ENCODE peak calls at places on chromosomes 4 and X, in nine cellular contexts. Z is activated CD4-positive, CD25-positive, alpha-beta regulatory T cell; S is central memory CD4-positive, alpha-beta T cell; H is activated T-helper 1 cell treated with Interleukin-2 at 50 U/mL for 16 hours; R is COLO829; L is NK-92 treated with Interleukin-12 subunit alpha and Interleukin-12 subunit beta, amount 100 ng/mL, for 24 hours; M is posterior cingulate gyrus; J is kidney tubule cell; K is foreskin fibroblast. A is an unnamed sample.

GRCh38 chr4:77418333-77418732 is 187.3 kb upstream of the CXCL13 start:
- DNase-seq in Z (no peak), S (no peak), H (no peak), R (peak; percentile 60), L (no peak), M (no peak), J (peak; percentile 48), K (no peak), A (no peak)

GRCh38 chr4:24321151-24321550 is 263.2 kb downstream of the DHX15 start:
- DNase-seq in Z (no peak), S (no peak), H (no peak), R (no peak), L (no peak), M (no peak), J (no peak), K (no peak), A (no peak)

GRCh38 chr4:152727784-152728183 is 48.0 kb upstream of the TMEM154 start:
- DNase-seq in Z (no peak), S (no peak), H (no peak), R (no peak), L (no peak), M (no peak), J (no peak), K (no peak), A (no peak)

GRCh38 chr4:4865705-4866123 is 6.2 kb downstream of the MSX1 start:
- DNase-seq in Z (no peak), S (no peak), H (no peak), R (no peak), L (no peak), M (no peak), J (no peak), K (no peak), A (no peak)

GRCh38 chr4:130073145-130073790 is 977.3 kb downstream of the C4orf33 start:
- DNase-seq in Z (no peak), S (no peak), H (no peak), R (no peak), L (no peak), M (no peak), J (no peak), K (no peak), A (no peak)

GRCh38 chr4:42568610-42569207 is 88.2 kb downstream of the ATP8A1 start:
- DNase-seq in Z (peak; percentile 31), S (peak; percentile 40), H (no peak), R (peak; percentile 4), L (peak; percentile 6), M (peak; percentile 70), J (peak; percentile 77), K (peak; percentile 22), A (peak; percentile 45)

GRCh38 chr4:40608628-40609027 is 21.0 kb downstream of the RBM47 start:
- DNase-seq in Z (no peak), S (no peak), H (no peak), R (no peak), L (no peak), M (no peak), J (no peak), K (no peak), A (no peak)

GRCh38 chrX:154544885-154545284 is 1.8 kb downstream of the G6PD start:
- DNase-seq in Z (no peak), S (no peak), H (no peak), R (no peak), L (no peak), M (no peak), J (no peak), K (no peak), A (no peak)

GRCh38 chr4:156746111-156746510 is 225.5 kb downstream of the PDGFC start:
- DNase-seq in Z (no peak), S (no peak), H (no peak), R (no peak), L (no peak), M (no peak), J (no peak), K (no peak), A (no peak)